ENCODE peak calls at places on chromosomes 16 and 17, in seven cellular contexts. W is uterus, X is IMR-90, I is body of pancreas, A is endothelial cell of umbilical vein, L is tibial nerve, P is ovary. Y is an unnamed sample.
A peak's percentile ranks its signal among the peaks of the same experiment; 100 is the strongest.

GRCh38 chr16:54577566-54578180 is 291.1 kb upstream of the IRX3 start:
- DNase-seq in L (no peak), X (no peak), W (no peak), A (no peak), I (no peak), P (no peak), Y (peak; percentile 80)

GRCh38 chr17:48261297-48261880 is 153.8 kb downstream of the SNX11 start:
- DNase-seq in X (peak; percentile 11), I (no peak), P (no peak), A (no peak), L (no peak), W (no peak), Y (no peak)

GRCh38 chr17:76000755-76001521 is at the start of gene CDK3:
- DNase-seq in L (no peak), W (no peak), A (no peak), I (peak; percentile 73), X (no peak), P (no peak), Y (no peak)

GRCh38 chr17:35088647-35088910 is 25.1 kb upstream of the RFFL start:
- DNase-seq in X (no peak), W (peak; percentile 35), A (no peak), P (no peak), I (peak; percentile 59), L (no peak), Y (peak; percentile 91)

GRCh38 chr16:86510465-86511261 is at the start of gene FOXF1:
- DNase-seq in P (peak; percentile 51), L (no peak), A (peak; percentile 38), W (no peak), I (no peak), X (peak; percentile 83), Y (no peak)

GRCh38 chr16:21186326-21186691 is 25.1 kb downstream of the ZP2 start:
- DNase-seq in I (no peak), A (no peak), L (no peak), W (no peak), P (no peak), X (peak; percentile 23), Y (no peak)

GRCh38 chr16:85360323-85361277 is 248.3 kb upstream of the CIBAR2 start:
- DNase-seq in L (no peak), P (no peak), W (no peak), X (no peak), A (no peak), I (peak; percentile 89), Y (peak; percentile 92)

GRCh38 chr16:46731691-46732555 is 16.2 kb downstream of the MYLK3 start:
- DNase-seq in I (no peak), P (no peak), W (no peak), X (no peak), L (no peak), A (no peak), Y (no peak)

GRCh38 chr17:71453876-71454422 is 666.9 kb upstream of the SOX9 start:
- DNase-seq in W (no peak), P (no peak), I (no peak), A (no peak), L (no peak), X (no peak), Y (no peak)

GRCh38 chr17:56478836-56479447 is 114.6 kb upstream of the NOG start:
- DNase-seq in L (no peak), X (peak; percentile 25), P (no peak), W (no peak), I (peak; percentile 5), A (peak; percentile 44), Y (no peak)

GRCh38 chr16:85899444-85899843 is 482 bp downstream of the IRF8 start:
- DNase-seq in I (no peak), X (no peak), A (no peak), W (no peak), P (no peak), L (no peak), Y (no peak)

GRCh38 chr16:4053663-4054479 is 62.4 kb downstream of the ADCY9 start:
- DNase-seq in W (peak; percentile 45), X (peak; percentile 95), A (peak; percentile 47), I (peak; percentile 83), P (peak; percentile 59), L (peak; percentile 65), Y (peak; percentile 96)

GRCh38 chr16:72172105-72173034 is at the start of gene PMFBP1:
- DNase-seq in W (no peak), X (peak; percentile 59), I (peak; percentile 11), A (peak; percentile 62), L (no peak), P (no peak), Y (peak; percentile 57)

DNA sequence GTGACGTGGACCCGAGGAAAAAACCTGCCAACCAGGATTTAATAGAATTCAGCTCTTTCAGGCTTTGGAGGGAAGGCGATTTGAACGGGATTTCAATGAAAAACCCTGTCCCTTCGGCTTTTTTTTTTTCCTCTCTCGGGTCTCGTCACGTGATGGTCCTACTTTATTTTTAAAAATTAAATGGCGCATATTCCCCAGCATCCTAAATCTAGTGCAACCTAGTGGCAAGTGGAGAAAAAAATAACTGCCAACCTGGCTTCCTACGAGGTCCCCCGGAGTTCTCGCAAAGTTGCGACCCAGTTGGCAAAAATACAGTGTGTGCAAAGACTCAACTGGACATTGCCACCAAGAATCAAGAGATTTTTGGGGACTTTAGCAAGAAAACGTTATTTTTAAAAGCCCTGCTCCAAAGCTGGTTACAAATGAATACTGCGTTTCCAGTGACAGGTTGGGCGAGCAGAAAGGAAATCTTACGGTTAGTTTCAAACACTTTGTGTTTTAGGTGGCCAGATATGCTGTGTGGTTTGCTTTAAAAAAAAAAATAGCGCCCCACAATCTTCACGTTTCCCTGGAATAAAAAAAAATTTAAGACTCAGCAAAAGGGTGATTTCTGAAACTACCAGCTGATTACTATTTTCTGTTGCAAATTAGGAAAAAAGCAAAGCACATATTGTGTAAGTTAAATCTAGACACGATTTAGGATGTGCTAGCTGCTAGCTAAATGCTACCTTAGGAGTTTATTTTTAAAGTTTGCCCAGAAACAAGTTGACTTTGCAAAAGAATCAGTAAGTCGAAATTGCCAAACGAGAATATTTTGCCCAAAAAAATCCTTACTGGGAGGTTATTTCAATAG is 725 bp upstream of the MARF1 start:
- DNase-seq in X (peak; percentile 59), L (no peak), I (peak; percentile 31), A (peak; percentile 73), P (peak; percentile 40), W (peak; percentile 46), Y (peak; percentile 27)
- TF ChIP-seq POLR2A in X (no peak), L (no peak), I (no peak), A (no peak), P (no peak), W (no peak), Y (no peak)

GRCh38 chr16:89917773-89918452 is 749 bp upstream of the MC1R start:
- DNase-seq in X (peak; percentile 73), P (peak; percentile 78), A (peak; percentile 47), I (peak; percentile 67), W (peak; percentile 56), L (peak; percentile 40), Y (no peak)
- TF ChIP-seq POLR2A in X (no peak), P (no peak), A (peak; percentile 43), I (no peak), W (peak; percentile 15), L (no peak), Y (no peak)

GRCh38 chr17:2709173-2709661 is 2.3 kb downstream of the CLUH start:
- DNase-seq in P (no peak), A (no peak), I (peak; percentile 90), W (no peak), X (no peak), L (no peak), Y (peak; percentile 91)
- TF ChIP-seq POLR2A in P (no peak), A (no peak), I (peak; percentile 64), W (no peak), X (no peak), L (no peak), Y (no peak)

GRCh38 chr17:4554997-4555799 is at the start of gene MYBBP1A:
- DNase-seq in A (peak; percentile 94), W (peak; percentile 96), X (peak; percentile 92), P (peak; percentile 95), I (peak; percentile 98), L (peak; percentile 95), Y (peak; percentile 94)
- TF ChIP-seq POLR2A in A (peak; percentile 86), W (peak; percentile 51), X (peak; percentile 69), P (no peak), I (peak; percentile 86), L (peak; percentile 54), Y (no peak)

GRCh38 chr17:66301864-66302741 is at the start of gene PRKCA:
- DNase-seq in X (peak; percentile 69), L (peak; percentile 49), A (peak; percentile 52), W (peak; percentile 74), I (peak; percentile 83), P (peak; percentile 89), Y (peak; percentile 27)
- TF ChIP-seq POLR2A in X (peak; percentile 92), L (peak; percentile 90), A (peak; percentile 93), W (peak; percentile 82), I (peak; percentile 62), P (peak; percentile 37), Y (no peak)

GRCh38 chr16:68200120-68200783 is 35.7 kb downstream of the ESRP2 start:
- DNase-seq in L (no peak), P (no peak), I (no peak), W (no peak), A (peak; percentile 65), X (peak; percentile 71), Y (no peak)
- TF ChIP-seq POLR2A in L (no peak), P (no peak), I (no peak), W (no peak), A (no peak), X (no peak), Y (no peak)

DNA sequence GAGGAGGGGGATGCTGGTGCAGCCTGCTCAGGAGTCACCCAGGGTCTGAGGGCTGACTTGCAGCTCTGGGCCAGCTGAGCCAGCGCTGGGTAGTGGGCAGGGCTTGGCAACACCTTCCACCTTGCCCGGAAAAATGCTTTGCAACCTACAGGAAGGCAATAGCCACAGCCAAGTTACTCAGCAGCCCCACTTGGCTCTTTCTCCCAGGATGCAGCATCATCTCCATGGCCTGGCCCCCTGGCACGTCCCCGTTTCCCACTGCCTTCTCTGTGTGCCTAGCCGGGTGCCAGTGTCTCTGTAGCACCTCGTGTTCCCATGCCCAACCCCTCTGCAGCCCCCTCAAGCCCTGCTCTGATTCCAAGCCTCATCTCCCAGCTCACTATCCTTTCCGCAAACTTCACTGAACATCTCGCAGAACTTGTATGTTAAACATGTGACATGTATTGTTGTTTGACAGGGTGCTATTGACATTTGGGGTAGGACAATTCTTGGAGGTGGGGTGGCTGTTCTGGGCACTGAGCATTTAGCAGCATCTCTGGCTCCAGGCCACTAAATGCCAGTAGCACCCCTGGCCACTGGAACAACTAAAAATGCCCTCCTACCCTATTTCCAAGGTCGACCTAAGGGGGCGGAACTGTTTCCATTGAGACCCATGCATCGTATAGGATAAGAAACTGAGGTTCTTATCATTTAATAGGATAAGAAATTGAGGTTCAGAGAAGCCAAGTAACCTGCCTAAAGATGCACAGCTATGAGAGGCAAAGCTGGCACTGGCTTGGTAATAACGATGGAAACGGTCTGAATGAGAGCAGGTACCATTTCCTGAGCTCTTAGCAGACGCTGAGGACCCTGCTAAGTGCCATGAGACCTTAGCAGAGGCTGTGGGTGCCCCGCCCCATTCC is 12.2 kb downstream of the DEXI start:
- DNase-seq in P (no peak), W (no peak), I (peak; percentile 28), A (no peak), L (no peak), X (no peak), Y (no peak)
- TF ChIP-seq POLR2A in P (no peak), W (no peak), I (no peak), A (no peak), L (no peak), X (no peak), Y (no peak)

Y was measured in lower leg skin.